ENCODE peak calls at places on chromosomes 7 and 10, in eight cellular contexts. P is right atrium auricular region; C is CD8-positive, alpha-beta memory T cell; X is Karpas-422; G is AG04450; W is hepatocyte; K is CD4-positive, CD25-positive, alpha-beta regulatory T cell; L is adrenal gland. J is an unnamed sample.

GRCh38 chr10:28928484-28928883 is 251.2 kb downstream of the BAMBI start:
- DNase-seq in L (no peak), W (no peak), C (no peak), G (no peak), K (no peak), X (no peak), P (peak; percentile 55), J (peak; percentile 50)

GRCh38 chr7:151008511-151009323 is 15.6 kb downstream of the ATG9B start:
- DNase-seq in G (no peak), K (peak; percentile 68), W (peak; percentile 64), P (peak; percentile 73), X (peak; percentile 96), L (peak; percentile 71), C (peak; percentile 76), J (no peak)

GRCh38 chr7:150988230-150989226 is 2.3 kb upstream of the NOS3 start:
- DNase-seq in K (peak; percentile 62), C (peak; percentile 62), W (peak; percentile 75), P (no peak), X (peak; percentile 88), L (peak; percentile 65), G (no peak), J (no peak)

GRCh38 chr7:144526912-144527610 is 123.6 kb upstream of the NOBOX start:
- DNase-seq in K (no peak), W (no peak), P (no peak), G (no peak), C (no peak), X (no peak), L (no peak), J (no peak)

GRCh38 chr7:43639858-43640491 is 57.1 kb downstream of the STK17A start:
- DNase-seq in P (no peak), K (no peak), G (no peak), L (peak; percentile 63), C (no peak), W (peak; percentile 41), X (no peak), J (no peak)

GRCh38 chr10:50416885-50417284 is 165.6 kb upstream of the ASAH2 start:
- DNase-seq in W (no peak), P (no peak), K (no peak), X (no peak), C (no peak), G (no peak), L (no peak), J (no peak)

GRCh38 chr7:50648570-50649169 is 83.5 kb upstream of the DDC start:
- DNase-seq in X (no peak), P (peak; percentile 46), L (no peak), G (no peak), C (no peak), W (no peak), K (no peak), J (no peak)

GRCh38 chr10:73044378-73045285 is 52.0 kb downstream of the P4HA1 start:
- DNase-seq in W (no peak), X (no peak), G (peak; percentile 50), L (no peak), P (no peak), C (no peak), K (no peak), J (no peak)

GRCh38 chr10:30248728-30249127 is 100.3 kb downstream of the MTPAP start:
- DNase-seq in C (no peak), W (no peak), P (no peak), X (no peak), K (no peak), G (no peak), L (no peak), J (no peak)

GRCh38 chr7:131249003-131249402 is 78.7 kb upstream of the MKLN1 start:
- DNase-seq in X (no peak), G (peak; percentile 92), C (no peak), W (peak; percentile 72), K (no peak), P (peak; percentile 84), L (peak; percentile 71), J (no peak)

GRCh38 chr7:98687331-98687863 is 70.3 kb downstream of the NPTX2 start:
- DNase-seq in X (no peak), G (no peak), W (no peak), C (no peak), L (peak; percentile 31), P (no peak), K (no peak), J (no peak)

GRCh38 chr10:48976208-48976607 is 36.6 kb upstream of the LRRC18 start:
- DNase-seq in L (peak; percentile 32), K (no peak), C (no peak), X (no peak), W (peak; percentile 28), P (no peak), G (no peak), J (no peak)

GRCh38 chr7:2109936-2110585 is 122.7 kb downstream of the MAD1L1 start:
- DNase-seq in G (peak; percentile 61), X (peak; percentile 92), L (no peak), P (no peak), W (peak; percentile 49), K (no peak), C (no peak), J (no peak)

GRCh38 chr10:12945709-12946359 is 55.7 kb downstream of the CCDC3 start:
- DNase-seq in L (no peak), W (no peak), K (no peak), G (no peak), P (no peak), C (no peak), X (peak; percentile 51), J (peak; percentile 62)

GRCh38 chr10:12947741-12948140 is 53.8 kb downstream of the CCDC3 start:
- DNase-seq in C (no peak), X (no peak), K (no peak), G (no peak), W (no peak), L (no peak), P (no peak), J (peak; percentile 91)

GRCh38 chr10:12949248-12949647 is 52.3 kb downstream of the CCDC3 start:
- DNase-seq in X (peak; percentile 54), G (no peak), K (no peak), L (no peak), C (no peak), W (no peak), P (no peak), J (peak; percentile 77)

GRCh38 chr10:12943425-12943824 is 58.1 kb downstream of the CCDC3 start:
- DNase-seq in K (no peak), G (no peak), X (no peak), C (no peak), L (no peak), W (no peak), P (no peak), J (no peak)

DNA sequence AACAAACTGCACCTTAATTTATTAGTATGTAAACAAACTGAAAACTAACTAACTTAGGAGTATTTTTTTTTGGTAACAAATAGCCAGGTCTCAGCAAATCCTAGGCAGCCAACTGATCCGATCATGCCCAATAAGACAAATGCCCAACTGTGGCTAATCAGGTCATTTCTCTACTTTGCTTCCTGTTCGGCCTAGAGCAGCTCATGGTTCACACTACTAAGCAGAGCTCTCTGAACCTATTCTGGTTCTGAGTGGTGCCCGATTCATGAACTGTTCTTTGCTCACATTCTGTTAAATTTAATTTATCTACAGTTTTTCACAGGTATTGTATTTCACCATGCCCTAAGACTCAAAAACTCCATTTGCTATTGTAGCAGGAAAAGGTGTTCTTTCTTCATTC is 55.1 kb downstream of the CCDC3 start:
- DNase-seq in C (no peak), G (no peak), P (no peak), K (no peak), L (no peak), W (no peak), X (no peak), J (peak; percentile 29)
- H3K27ac ChIP-seq in C (no peak overlapping the region), G (no peak overlapping the region), P (no peak overlapping the region), K (no peak overlapping the region), L (no peak overlapping the region), W (no peak overlapping the region), X (no peak overlapping the region), J (no peak overlapping the region)

DNA sequence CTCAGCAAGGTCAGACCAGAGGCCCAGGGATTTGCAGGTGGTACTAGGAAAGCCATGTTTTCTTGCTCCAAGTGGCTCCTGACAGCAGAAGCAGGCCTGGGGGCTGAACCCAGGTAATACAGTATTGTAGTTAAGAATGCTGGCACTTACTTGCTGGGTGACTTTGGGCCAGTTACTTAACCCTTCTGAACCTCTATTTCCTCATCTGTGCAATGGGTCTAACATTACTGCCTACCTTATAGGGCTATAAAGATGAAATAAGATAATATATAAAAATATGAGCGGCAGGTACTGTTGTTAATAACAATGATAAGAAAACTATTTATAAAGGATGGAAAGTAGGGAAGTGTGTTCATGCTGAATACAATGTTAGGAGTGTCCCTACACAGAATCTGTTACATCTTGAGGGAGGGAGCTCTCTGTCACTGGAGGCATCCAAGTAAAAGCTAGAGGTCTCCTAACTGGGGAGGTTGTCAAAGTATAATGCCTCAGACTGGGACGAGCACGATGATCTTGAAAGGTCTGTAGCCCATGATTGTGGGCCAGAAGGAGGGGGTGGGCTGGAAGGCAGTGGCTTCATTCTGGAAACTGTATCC is 26.9 kb downstream of the ADAMTS14 start:
- DNase-seq in P (no peak), G (no peak), X (no peak), K (no peak), W (no peak), C (no peak), L (no peak), J (no peak)
- H3K27ac ChIP-seq in P (no peak overlapping the region), G (no peak overlapping the region), X (no peak overlapping the region), K (no peak overlapping the region), W (no peak overlapping the region), C (no peak overlapping the region), L (no peak overlapping the region), J (no peak overlapping the region)

DNA sequence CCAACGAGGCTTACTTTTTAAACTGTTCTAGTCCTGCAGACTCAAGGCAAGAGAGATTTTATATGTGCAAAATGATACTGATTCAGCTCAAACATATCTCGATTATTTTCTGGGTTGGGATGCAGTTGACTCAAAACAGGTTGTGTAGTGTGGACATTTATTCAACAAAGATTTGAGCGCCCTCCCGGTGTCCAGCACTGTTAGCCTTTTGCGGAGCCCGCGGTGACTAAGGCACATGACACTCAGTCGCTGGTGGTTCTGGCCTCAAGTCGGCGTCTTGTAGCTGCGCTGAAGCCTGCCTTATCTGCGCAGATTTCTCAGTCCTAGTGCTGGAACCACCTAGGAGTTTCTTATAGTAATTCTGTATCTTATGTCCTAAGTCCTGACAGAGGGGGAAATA is 938 bp upstream of the CADPS2 start:
- DNase-seq in L (peak; percentile 74), W (peak; percentile 86), P (peak; percentile 86), K (no peak), C (no peak), X (no peak), G (no peak), J (no peak)
- H3K27ac ChIP-seq in L (no peak overlapping the region), W (peak overlapping the region; percentile 93), P (peak overlapping the region; percentile 95), K (no peak overlapping the region), C (no peak overlapping the region), X (no peak overlapping the region), G (no peak overlapping the region), J (peak overlapping the region; percentile 93)

GRCh38 chr10:31618541-31619291 is 299.7 kb downstream of the ZEB1 start:
- DNase-seq in X (no peak), W (no peak), P (peak; percentile 74), G (no peak), K (no peak), L (no peak), C (no peak), J (no peak)
- H3K27ac ChIP-seq in X (no peak overlapping the region), W (no peak overlapping the region), P (peak overlapping the region; percentile 39), G (no peak overlapping the region), K (no peak overlapping the region), L (no peak overlapping the region), C (no peak overlapping the region), J (peak overlapping the region; percentile 40)